ENCODE peak calls at places on chromosomes 7 and 10, in seven cellular contexts. T is IMR-90, V is K562, J is A549, L is GM12878, C is HepG2, B is H1. M is an unnamed sample.

GRCh38 chr7:130020434-130020833 is 30.7 kb downstream of the ZC3HC1 start:
- DNase-seq in J (no peak), V (no peak), L (no peak), B (no peak), C (no peak), T (no peak), M (no peak)

GRCh38 chr10:78626471-78626870 is 442.3 kb upstream of the ZMIZ1 start:
- DNase-seq in J (no peak), T (no peak), L (no peak), C (no peak), B (no peak), V (no peak), M (no peak)

GRCh38 chr7:107659666-107660065 is 962 bp upstream of the SLC26A4 start:
- DNase-seq in B (no peak), L (no peak), C (no peak), T (peak), V (peak), J (no peak), M (no peak)

GRCh38 chr7:10708447-10708846 is 265.2 kb upstream of the PHF14 start:
- DNase-seq in C (peak), L (no peak), J (no peak), V (peak), B (no peak), T (no peak), M (peak)

GRCh38 chr10:23096814-23097549 is 1.6 kb downstream of the MSRB2 start:
- DNase-seq in B (no peak), T (peak), V (peak), J (no peak), L (no peak), C (no peak), M (peak)

GRCh38 chr7:24054231-24054630 is 229.8 kb upstream of the NPY start:
- DNase-seq in C (no peak), J (no peak), L (no peak), B (no peak), T (no peak), V (no peak), M (no peak)

GRCh38 chr10:50472914-50473313 is 150.8 kb downstream of the SGMS1 start:
- DNase-seq in T (no peak), B (no peak), V (no peak), J (no peak), L (no peak), C (no peak), M (no peak)

GRCh38 chr7:12067156-12067831 is 143.8 kb upstream of the TMEM106B start:
- DNase-seq in C (peak), L (peak), J (peak), T (peak), B (peak), V (peak), M (peak)

GRCh38 chr7:40604601-40605438 is 470.0 kb downstream of the SUGCT start:
- DNase-seq in T (peak), J (peak), L (no peak), V (peak), C (peak), B (peak), M (peak)

GRCh38 chr7:27367930-27368549 is 125.4 kb downstream of the EVX1 start:
- DNase-seq in C (no peak), L (no peak), V (no peak), J (no peak), B (no peak), T (no peak), M (no peak)

GRCh38 chr7:8035647-8036518 is 67.3 kb downstream of the GLCCI1 start:
- DNase-seq in B (peak), L (peak), V (no peak), T (peak), C (peak), J (no peak), M (no peak)

GRCh38 chr7:95545007-95545615 is 51.2 kb downstream of the PDK4 start:
- DNase-seq in V (no peak), L (no peak), T (peak), C (peak), B (no peak), J (peak), M (no peak)

GRCh38 chr7:33744293-33744692 is 161.0 kb upstream of the BMPER start:
- DNase-seq in B (no peak), J (no peak), L (no peak), V (peak), C (peak), T (peak), M (no peak)

GRCh38 chr7:150974468-150975391 is 3.4 kb downstream of the KCNH2 start:
- DNase-seq in L (no peak), C (no peak), B (peak), T (peak), V (peak), J (peak), M (peak)

GRCh38 chr10:5858811-5859210 is 30.9 kb downstream of the ANKRD16 start:
- DNase-seq in J (no peak), T (no peak), C (no peak), B (no peak), L (no peak), V (no peak), M (no peak)

GRCh38 chr7:100430450-100431285 is 1.0 kb downstream of the MEPCE start:
- DNase-seq in L (no peak), J (no peak), V (no peak), C (no peak), T (peak), B (no peak), M (peak)

GRCh38 chr10:116272497-116273221 is at the start of gene GFRA1:
- DNase-seq in C (no peak), B (peak), T (peak), J (peak), V (no peak), L (no peak), M (peak)

GRCh38 chr7:70714506-70715038 is 417.4 kb upstream of the GALNT17 start:
- DNase-seq in C (no peak), V (no peak), B (no peak), T (no peak), J (no peak), L (no peak), M (no peak)

GRCh38 chr10:13597909-13598308 is 11.1 kb downstream of the PRPF18 start:
- DNase-seq in L (no peak), C (no peak), V (no peak), B (no peak), T (no peak), J (no peak), M (no peak)

GRCh38 chr7:44740040-44740439 is 8.6 kb upstream of the ZMIZ2 start:
- DNase-seq in B (no peak), V (no peak), T (no peak), L (no peak), C (no peak), J (no peak), M (no peak)

GRCh38 chr7:149689591-149689845 is 83.9 kb downstream of the ZNF467 start:
- DNase-seq in V (no peak), J (no peak), B (no peak), T (no peak), L (no peak), C (no peak), M (no peak)

GRCh38 chr7:2202901-2203550 is 29.7 kb downstream of the MAD1L1 start:
- DNase-seq in T (no peak), J (no peak), V (no peak), B (no peak), L (no peak), C (no peak), M (peak)

GRCh38 chr7:16260236-16260728 is 161.1 kb downstream of the CRPPA start:
- DNase-seq in T (no peak), J (no peak), C (no peak), V (peak), L (no peak), B (no peak), M (no peak)

GRCh38 chr10:73095479-73096021 is 1.1 kb downstream of the P4HA1 start:
- DNase-seq in J (peak), V (peak), B (no peak), T (peak), L (no peak), C (peak), M (peak)

GRCh38 chr7:38889872-38890432 is 19.0 kb downstream of the VPS41 start:
- DNase-seq in C (no peak), V (no peak), J (no peak), L (no peak), T (no peak), B (no peak), M (no peak)

GRCh38 chr10:110337401-110337800 is 32.7 kb upstream of the SMNDC1 start:
- DNase-seq in T (no peak), L (no peak), B (no peak), V (no peak), C (no peak), J (no peak), M (no peak)

GRCh38 chr7:137592232-137592896 is 248.8 kb upstream of the PTN start:
- DNase-seq in V (peak), J (peak), L (no peak), B (peak), T (peak), C (peak), M (peak)

GRCh38 chr7:140297192-140297591 is 101.1 kb downstream of the SLC37A3 start:
- DNase-seq in V (no peak), L (no peak), B (no peak), J (no peak), C (no peak), T (no peak), M (no peak)

GRCh38 chr7:86972072-86972471 is 87.4 kb downstream of the ELAPOR2 start:
- DNase-seq in L (no peak), B (no peak), V (peak), J (no peak), C (no peak), T (no peak), M (no peak)

GRCh38 chr7:93914581-93915066 is 6.9 kb upstream of the GNG11 start:
- DNase-seq in L (no peak), V (no peak), J (no peak), C (no peak), B (no peak), T (peak), M (no peak)

DNA sequence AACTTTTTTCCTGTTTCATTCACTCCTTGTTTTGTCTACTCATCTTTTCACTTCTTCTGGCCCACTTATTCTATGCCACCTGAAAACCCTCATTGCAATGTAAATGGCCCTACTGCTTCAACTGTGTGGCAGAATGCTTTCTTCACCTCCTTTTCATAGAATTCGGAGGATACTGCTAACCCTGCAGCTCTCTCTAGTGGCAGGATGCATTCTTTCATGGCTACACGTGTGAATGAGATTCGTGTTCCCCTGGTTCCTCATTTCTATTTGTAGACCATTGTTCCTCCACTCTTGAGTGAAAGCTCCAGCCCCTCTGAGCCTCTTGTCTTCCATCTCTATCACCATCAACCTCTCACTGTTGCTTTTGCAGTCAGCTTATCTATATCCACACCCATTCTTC is 20.9 kb upstream of the CYP26C1 start:
- DNase-seq in B (no peak), C (peak), L (peak), T (peak), J (no peak), V (peak), M (no peak)
- TF ChIP-seq RFX5 in B (no peak), C (no peak), L (no peak), T (no peak), J (no peak), V (no peak), M (no peak)

GRCh38 chr10:52740155-52740549 is 32.4 kb downstream of the MBL2 start:
- DNase-seq in T (no peak), C (no peak), V (no peak), J (no peak), B (no peak), L (no peak), M (no peak)
- TF ChIP-seq RFX5 in T (no peak), C (no peak), V (no peak), J (no peak), B (no peak), L (no peak), M (no peak)

GRCh38 chr10:129765664-129766550 is 198.2 kb downstream of the EBF3 start:
- DNase-seq in L (no peak), B (peak), T (no peak), V (no peak), J (no peak), C (no peak), M (no peak)
- TF ChIP-seq RFX5 in L (no peak), B (no peak), T (no peak), V (no peak), J (no peak), C (no peak), M (no peak)

DNA sequence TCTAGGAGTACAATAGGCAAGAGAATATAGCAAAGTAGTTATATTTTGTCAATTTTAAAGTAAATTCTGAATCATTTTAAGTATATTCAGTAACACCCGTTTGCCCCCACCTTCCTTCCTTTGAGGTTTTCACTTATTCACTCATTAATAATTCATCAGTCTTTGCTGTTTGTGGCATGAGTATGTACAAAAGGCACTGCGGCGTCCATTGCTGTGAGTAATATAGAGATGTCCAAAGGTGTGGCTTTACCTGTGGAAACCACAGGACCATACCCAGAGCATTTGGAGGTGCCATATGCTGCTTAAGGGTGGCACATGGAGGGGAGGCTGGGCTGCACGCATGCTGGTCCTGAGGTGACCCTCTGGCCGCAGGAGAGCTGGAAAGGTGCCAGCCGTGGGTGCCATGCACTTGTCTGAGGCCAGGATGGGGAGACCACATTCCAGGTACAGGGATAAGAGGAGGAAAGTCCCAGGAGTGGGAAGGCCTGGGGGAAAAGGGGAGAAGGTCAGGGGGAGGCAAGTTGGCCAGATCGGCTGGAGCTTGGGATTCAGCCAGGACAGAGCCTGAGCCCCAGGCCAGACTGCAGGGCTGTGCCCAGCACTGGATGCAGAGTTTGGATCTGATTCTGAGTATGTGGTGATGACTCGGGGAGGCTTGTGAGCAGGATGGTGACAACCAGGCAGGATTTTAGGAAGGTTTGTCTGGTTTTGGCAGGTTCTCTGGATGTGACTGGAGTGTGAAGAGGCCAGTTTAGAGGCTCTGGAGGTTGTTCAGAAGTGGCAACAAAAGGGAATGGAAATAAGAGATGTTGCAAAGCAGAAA is 223.4 kb downstream of the MGMT start:
- DNase-seq in C (no peak), V (no peak), T (no peak), J (no peak), L (no peak), B (no peak), M (no peak)
- TF ChIP-seq RFX5 in C (no peak), V (no peak), T (no peak), J (no peak), L (no peak), B (no peak), M (no peak)

GRCh38 chr7:98211676-98212531 is 665 bp downstream of the BHLHA15 start:
- DNase-seq in V (peak), J (no peak), B (peak), L (no peak), C (peak), T (no peak), M (peak)

GRCh38 chr7:98206451-98207330 is 4.5 kb upstream of the BHLHA15 start:
- DNase-seq in V (no peak), L (no peak), T (no peak), J (no peak), C (no peak), B (no peak), M (no peak)

GRCh38 chr7:98211221-98211675 is at the start of gene BHLHA15:
- DNase-seq in C (peak), V (peak), L (no peak), J (peak), T (no peak), B (no peak), M (peak)

GRCh38 chr7:98210513-98211220 is 572 bp upstream of the BHLHA15 start:
- DNase-seq in B (peak), L (no peak), C (no peak), V (no peak), J (no peak), T (no peak), M (peak)

GRCh38 chr7:98209166-98209920 is 1.9 kb upstream of the BHLHA15 start:
- DNase-seq in C (no peak), L (no peak), V (no peak), J (no peak), T (no peak), B (no peak), M (no peak)
- TF ChIP-seq RFX5 in C (no peak), L (no peak), V (no peak), J (no peak), T (no peak), B (no peak), M (no peak)

GRCh38 chr7:17774248-17774647 is 166.0 kb downstream of the SNX13 start:
- DNase-seq in C (no peak), T (peak), J (no peak), L (no peak), B (no peak), V (no peak), M (no peak)
- TF ChIP-seq RFX5 in C (no peak), T (no peak), J (no peak), L (no peak), B (no peak), V (no peak), M (no peak)

M was measured in SK-N-SH.